ENCODE peak calls at places on chromosomes 2 and 18, in five cellular contexts. J is ELF-1, Z is fibroblast of gingiva, T is neuronal stem cell, H is cerebellar cortex. O is an unnamed sample.

GRCh38 chr18:51135361-51135760 is 62.1 kb downstream of the MEX3C start:
- DNase-seq in J (no peak), Z (peak), H (no peak), T (no peak), O (peak)

GRCh38 chr18:11322006-11322405 is 172.6 kb upstream of the PIEZO2 start:
- DNase-seq in H (no peak), J (no peak), Z (no peak), T (no peak), O (peak)

GRCh38 chr2:74834806-74835755 is 1.2 kb downstream of the HK2 start:
- DNase-seq in Z (peak), H (peak), T (peak), J (peak), O (peak)

GRCh38 chr18:23301971-23302370 is 151.1 kb upstream of the RIOK3 start:
- DNase-seq in J (no peak), H (peak), T (no peak), Z (no peak), O (no peak)

GRCh38 chr2:211033765-211034164 is 477.4 kb downstream of the CPS1 start:
- DNase-seq in T (no peak), J (no peak), H (peak), Z (no peak), O (no peak)

GRCh38 chr2:73290049-73290839 is 3.1 kb downstream of the EGR4 start:
- DNase-seq in H (peak), Z (peak), J (peak), T (no peak), O (peak)

GRCh38 chr2:171163261-171163660 is 2.6 kb upstream of the TLK1 start:
- DNase-seq in H (no peak), J (no peak), Z (no peak), T (no peak), O (no peak)

GRCh38 chr2:203809991-203810510 is 57.5 kb upstream of the CTLA4 start:
- DNase-seq in J (no peak), T (no peak), H (no peak), Z (no peak), O (no peak)

GRCh38 chr2:29021886-29022285 is 40.8 kb downstream of the TOGARAM2 start:
- DNase-seq in H (no peak), J (no peak), T (no peak), Z (no peak), O (no peak)

GRCh38 chr2:98650998-98651397 is 42.6 kb downstream of the UNC50 start:
- DNase-seq in H (no peak), Z (no peak), J (no peak), T (no peak), O (no peak)

GRCh38 chr2:216773072-216773471 is 77.7 kb upstream of the IGFBP5 start:
- DNase-seq in T (no peak), J (no peak), H (peak), Z (no peak), O (no peak)

GRCh38 chr2:176130917-176131616 is 1.6 kb downstream of the HOXD8 start:
- DNase-seq in H (no peak), J (no peak), Z (no peak), T (no peak), O (no peak)

GRCh38 chr2:147467441-147467840 is 377.4 kb upstream of the ACVR2A start:
- DNase-seq in Z (no peak), J (no peak), H (no peak), T (no peak), O (no peak)

GRCh38 chr2:106552966-106553365 is 65.8 kb downstream of the CD8B2 start:
- DNase-seq in T (no peak), J (no peak), H (no peak), Z (no peak), O (no peak)

GRCh38 chr2:176892818-176893217 is 319.8 kb upstream of the HNRNPA3 start:
- DNase-seq in Z (no peak), H (no peak), J (no peak), T (no peak), O (no peak)

GRCh38 chr2:109418716-109419115 is 195.1 kb downstream of the SEPTIN10 start:
- DNase-seq in H (no peak), J (no peak), Z (no peak), T (no peak), O (no peak)

GRCh38 chr2:160165095-160165494 is 35.0 kb downstream of the ITGB6 start:
- DNase-seq in T (no peak), J (no peak), Z (no peak), H (no peak), O (no peak)

GRCh38 chr2:63257473-63257872 is 206.8 kb downstream of the OTX1 start:
- DNase-seq in H (no peak), T (no peak), Z (no peak), J (no peak), O (no peak)

GRCh38 chr2:235446082-235446481 is 47.8 kb upstream of the AGAP1 start:
- DNase-seq in Z (no peak), J (no peak), T (no peak), H (no peak), O (no peak)

GRCh38 chr2:60515751-60516226 is 37.7 kb downstream of the BCL11A start:
- DNase-seq in Z (no peak), H (no peak), T (no peak), J (no peak), O (no peak)

GRCh38 chr18:61921621-61922235 is 28.9 kb upstream of the RNF152 start:
- DNase-seq in J (no peak), Z (no peak), T (no peak), H (no peak), O (peak)

GRCh38 chr2:196230051-196230450 is 58.7 kb upstream of the STK17B start:
- DNase-seq in Z (no peak), J (no peak), T (no peak), H (no peak), O (no peak)

GRCh38 chr18:9993846-9994660 is 80.2 kb downstream of the VAPA start:
- DNase-seq in T (no peak), J (no peak), Z (no peak), H (no peak), O (no peak)

GRCh38 chr2:227376911-227377396 is 2.2 kb downstream of the TM4SF20 start:
- DNase-seq in Z (peak), T (no peak), J (no peak), H (no peak), O (no peak)

GRCh38 chr2:162106146-162106551 is 32.1 kb upstream of the DPP4 start:
- DNase-seq in J (no peak), T (no peak), H (no peak), Z (no peak), O (peak)

GRCh38 chr2:64151498-64151897 is 7.3 kb upstream of the PELI1 start:
- DNase-seq in T (no peak), J (no peak), H (no peak), Z (no peak), O (no peak)

GRCh38 chr2:191421950-191422349 is 176.7 kb downstream of the MYO1B start:
- DNase-seq in J (no peak), Z (no peak), T (no peak), H (no peak), O (no peak)

GRCh38 chr2:178301595-178302324 is 107.4 kb downstream of the OSBPL6 start:
- DNase-seq in Z (no peak), J (no peak), T (no peak), H (no peak), O (no peak)

GRCh38 chr2:230660294-230661060 is 52.2 kb upstream of the CAB39 start:
- DNase-seq in J (peak), Z (no peak), T (no peak), H (no peak), O (no peak)

GRCh38 chr18:80109676-80110078 is 615 bp downstream of the ADNP2 start:
- DNase-seq in T (peak), H (peak), J (peak), Z (peak), O (peak)